ENCODE peak calls at places on chromosomes 3 and 15, in four cellular contexts. One of them, this sample, is unnamed.
A peak's percentile ranks its signal among the peaks of the same experiment; 100 is the strongest.

GRCh38 chr3:171811913-171812321 is 1.6 kb upstream of the PLD1 start:
- DNase-seq in body of pancreas: no peak
- DNase-seq in spleen: no peak
- DNase-seq in suprapubic skin: no peak
- DNase-seq in this sample: no peak

GRCh38 chr15:31503758-31504461 is 177.3 kb downstream of the KLF13 start:
- DNase-seq in body of pancreas: peak; percentile 3
- DNase-seq in spleen: no peak
- DNase-seq in suprapubic skin: no peak
- DNase-seq in this sample: no peak

GRCh38 chr15:98800437-98801233 is 152.3 kb downstream of the IGF1R start:
- DNase-seq in body of pancreas: peak; percentile 46
- DNase-seq in spleen: no peak
- DNase-seq in suprapubic skin: no peak
- DNase-seq in this sample: peak; percentile 66

GRCh38 chr3:14143271-14143605 is 18.4 kb downstream of the TMEM43 start:
- DNase-seq in body of pancreas: no peak
- DNase-seq in spleen: no peak
- DNase-seq in suprapubic skin: no peak
- DNase-seq in this sample: no peak

GRCh38 chr3:169241575-169241927 is 422.0 kb downstream of the MECOM start:
- DNase-seq in body of pancreas: no peak
- DNase-seq in spleen: no peak
- DNase-seq in suprapubic skin: no peak
- DNase-seq in this sample: no peak

GRCh38 chr15:31465083-31465955 is 138.7 kb downstream of the KLF13 start:
- DNase-seq in body of pancreas: peak; percentile 46
- DNase-seq in spleen: peak; percentile 60
- DNase-seq in suprapubic skin: peak; percentile 68
- DNase-seq in this sample: no peak

GRCh38 chr3:176741648-176742047 is 455.6 kb downstream of the TBL1XR1 start:
- DNase-seq in body of pancreas: no peak
- DNase-seq in spleen: no peak
- DNase-seq in suprapubic skin: no peak
- DNase-seq in this sample: no peak

GRCh38 chr3:136979684-136980083 is 21.9 kb downstream of the IL20RB start:
- DNase-seq in body of pancreas: no peak
- DNase-seq in spleen: no peak
- DNase-seq in suprapubic skin: no peak
- DNase-seq in this sample: no peak

GRCh38 chr3:73766599-73767378 is 142.0 kb upstream of the PDZRN3 start:
- DNase-seq in body of pancreas: no peak
- DNase-seq in spleen: no peak
- DNase-seq in suprapubic skin: no peak
- DNase-seq in this sample: no peak

GRCh38 chr3:44235604-44236484 is 5.8 kb upstream of the TOPAZ1 start:
- DNase-seq in body of pancreas: peak; percentile 69
- DNase-seq in spleen: peak; percentile 77
- DNase-seq in suprapubic skin: peak; percentile 67
- DNase-seq in this sample: peak; percentile 51

GRCh38 chr15:76335129-76335850 is 1.3 kb upstream of the ISL2 start:
- DNase-seq in body of pancreas: no peak
- DNase-seq in spleen: peak; percentile 82
- DNase-seq in suprapubic skin: no peak
- DNase-seq in this sample: no peak

GRCh38 chr3:51675201-51675611 is 4.2 kb downstream of the TEX264 start:
- DNase-seq in body of pancreas: no peak
- DNase-seq in spleen: no peak
- DNase-seq in suprapubic skin: peak; percentile 38
- DNase-seq in this sample: no peak

GRCh38 chr3:108552267-108553159 is 36.7 kb downstream of the CIP2A start:
- DNase-seq in body of pancreas: no peak
- DNase-seq in spleen: no peak
- DNase-seq in suprapubic skin: no peak
- DNase-seq in this sample: peak; percentile 29

GRCh38 chr3:192917258-192917507 is 473 bp downstream of the MB21D2 start:
- DNase-seq in body of pancreas: no peak
- DNase-seq in spleen: no peak
- DNase-seq in suprapubic skin: no peak
- DNase-seq in this sample: no peak

GRCh38 chr3:8742921-8743605 is 9.5 kb downstream of the CAV3 start:
- DNase-seq in body of pancreas: no peak
- DNase-seq in spleen: no peak
- DNase-seq in suprapubic skin: no peak
- DNase-seq in this sample: no peak

GRCh38 chr15:58627706-58628105 is 121.8 kb downstream of the ADAM10 start:
- DNase-seq in body of pancreas: no peak
- DNase-seq in spleen: no peak
- DNase-seq in suprapubic skin: no peak
- DNase-seq in this sample: no peak

GRCh38 chr15:99109555-99110021 is 4.7 kb downstream of the SYNM start:
- DNase-seq in body of pancreas: no peak
- DNase-seq in spleen: peak; percentile 46
- DNase-seq in suprapubic skin: no peak
- DNase-seq in this sample: no peak

GRCh38 chr15:53808058-53808703 is 48.7 kb upstream of the WDR72 start:
- DNase-seq in body of pancreas: no peak
- DNase-seq in spleen: no peak
- DNase-seq in suprapubic skin: no peak
- DNase-seq in this sample: no peak

GRCh38 chr3:172701758-172702157 is 9.1 kb downstream of the NCEH1 start:
- DNase-seq in body of pancreas: no peak
- DNase-seq in spleen: no peak
- DNase-seq in suprapubic skin: no peak
- DNase-seq in this sample: no peak

GRCh38 chr15:74179983-74180688 is 6.6 kb downstream of the ISLR start:
- DNase-seq in body of pancreas: no peak
- DNase-seq in spleen: peak; percentile 73
- DNase-seq in suprapubic skin: peak; percentile 61
- DNase-seq in this sample: no peak

GRCh38 chr15:41884458-41884857 is 9.4 kb downstream of the SPTBN5 start:
- DNase-seq in body of pancreas: no peak
- DNase-seq in spleen: no peak
- DNase-seq in suprapubic skin: no peak
- DNase-seq in this sample: no peak

GRCh38 chr3:9226326-9226725 is 23.1 kb downstream of the SRGAP3 start:
- DNase-seq in body of pancreas: no peak
- DNase-seq in spleen: no peak
- DNase-seq in suprapubic skin: no peak
- DNase-seq in this sample: peak; percentile 52

GRCh38 chr3:63948995-63949394 is 36.8 kb upstream of the SCAANT1 start:
- DNase-seq in body of pancreas: no peak
- DNase-seq in spleen: no peak
- DNase-seq in suprapubic skin: no peak
- DNase-seq in this sample: no peak

GRCh38 chr15:24146251-24146650 is 459.1 kb upstream of the NDN start:
- DNase-seq in body of pancreas: no peak
- DNase-seq in spleen: no peak
- DNase-seq in suprapubic skin: no peak
- DNase-seq in this sample: no peak

GRCh38 chr3:127800508-127800907 is 21.8 kb downstream of the MGLL start:
- DNase-seq in body of pancreas: no peak
- DNase-seq in spleen: peak; percentile 25
- DNase-seq in suprapubic skin: no peak
- DNase-seq in this sample: no peak

GRCh38 chr15:92018535-92019239 is 165.2 kb downstream of the SLCO3A1 start:
- DNase-seq in body of pancreas: no peak
- DNase-seq in spleen: no peak
- DNase-seq in suprapubic skin: no peak
- DNase-seq in this sample: no peak

GRCh38 chr3:119019767-119020518 is 14.7 kb downstream of the IGSF11 start:
- DNase-seq in body of pancreas: no peak
- DNase-seq in spleen: no peak
- DNase-seq in suprapubic skin: no peak
- DNase-seq in this sample: no peak

GRCh38 chr3:37712387-37712786 is 149.3 kb upstream of the CTDSPL start:
- DNase-seq in body of pancreas: no peak
- DNase-seq in spleen: no peak
- DNase-seq in suprapubic skin: no peak
- DNase-seq in this sample: no peak

GRCh38 chr3:57974796-57975388 is 33.3 kb upstream of the FLNB start:
- DNase-seq in body of pancreas: no peak
- DNase-seq in spleen: no peak
- DNase-seq in suprapubic skin: no peak
- DNase-seq in this sample: peak; percentile 17

GRCh38 chr15:65824941-65825544 is 33.0 kb upstream of the DENND4A start:
- DNase-seq in body of pancreas: no peak
- DNase-seq in spleen: no peak
- DNase-seq in suprapubic skin: peak; percentile 70
- DNase-seq in this sample: peak; percentile 52

GRCh38 chr3:141412087-141412935 is 44.0 kb downstream of the ZBTB38 start:
- DNase-seq in body of pancreas: peak; percentile 61
- DNase-seq in spleen: no peak
- DNase-seq in suprapubic skin: no peak
- DNase-seq in this sample: peak; percentile 69

GRCh38 chr15:64622410-64623260 is 152.8 kb downstream of the RBPMS2 start:
- DNase-seq in body of pancreas: no peak
- DNase-seq in spleen: peak; percentile 73
- DNase-seq in suprapubic skin: no peak
- DNase-seq in this sample: no peak

GRCh38 chr15:90839187-90840071 is 29.0 kb upstream of the FURIN start:
- DNase-seq in body of pancreas: no peak
- DNase-seq in spleen: peak; percentile 87
- DNase-seq in suprapubic skin: no peak
- DNase-seq in this sample: peak; percentile 66

GRCh38 chr15:75655911-75656310 is 8.2 kb downstream of the SNX33 start:
- DNase-seq in body of pancreas: no peak
- DNase-seq in spleen: no peak
- DNase-seq in suprapubic skin: no peak
- DNase-seq in this sample: no peak

GRCh38 chr15:99955181-99955525 is 221.9 kb upstream of the LYSMD4 start:
- DNase-seq in body of pancreas: no peak
- DNase-seq in spleen: peak; percentile 20
- DNase-seq in suprapubic skin: peak; percentile 33
- DNase-seq in this sample: peak; percentile 0

GRCh38 chr15:43930556-43930955 is 103.8 kb downstream of the WDR76 start:
- DNase-seq in body of pancreas: no peak
- DNase-seq in spleen: peak; percentile 57
- DNase-seq in suprapubic skin: no peak
- DNase-seq in this sample: no peak

GRCh38 chr3:49498239-49498638 is 28.2 kb downstream of the DAG1 start:
- DNase-seq in body of pancreas: no peak
- DNase-seq in spleen: no peak
- DNase-seq in suprapubic skin: no peak
- DNase-seq in this sample: no peak
- TF ChIP-seq POLR2A in body of pancreas: no peak
- TF ChIP-seq POLR2A in spleen: no peak
- TF ChIP-seq POLR2A in suprapubic skin: no peak
- TF ChIP-seq POLR2A in this sample: no peak

GRCh38 chr15:36627566-36627965 is 48.1 kb downstream of the CDIN1 start:
- DNase-seq in body of pancreas: no peak
- DNase-seq in spleen: peak; percentile 57
- DNase-seq in suprapubic skin: no peak
- DNase-seq in this sample: no peak
- H3K27me3 ChIP-seq in body of pancreas: no peaks in the 10 kb centered on the region
- H3K27me3 ChIP-seq in spleen: no peaks in the 10 kb centered on the region
- H3K27me3 ChIP-seq in suprapubic skin: no peaks in the 10 kb centered on the region
- H3K27me3 ChIP-seq in this sample: no peaks in the 10 kb centered on the region

GRCh38 chr15:67149859-67150824 is 84.7 kb downstream of the SMAD3 start:
- DNase-seq in body of pancreas: peak; percentile 63
- DNase-seq in spleen: no peak
- DNase-seq in suprapubic skin: peak; percentile 78
- DNase-seq in this sample: no peak
- TF ChIP-seq POLR2A in body of pancreas: peak; percentile 14
- TF ChIP-seq POLR2A in spleen: no peak
- TF ChIP-seq POLR2A in suprapubic skin: no peak
- TF ChIP-seq POLR2A in this sample: no peak

GRCh38 chr15:77579498-77580188 is 53.1 kb downstream of the LINGO1 start:
- DNase-seq in body of pancreas: no peak
- DNase-seq in spleen: no peak
- DNase-seq in suprapubic skin: no peak
- DNase-seq in this sample: no peak
- H3K27me3 ChIP-seq in body of pancreas: no peaks in the 10 kb centered on the region
- H3K27me3 ChIP-seq in spleen: no peaks in the 10 kb centered on the region
- H3K27me3 ChIP-seq in suprapubic skin: peaks cover 16% of the 10 kb centered on the region
- H3K27me3 ChIP-seq in this sample: no peaks in the 10 kb centered on the region

This sample was measured in prostate gland.